ENCODE peak calls at places on chromosomes 5 and 9, in four cellular contexts. One of them, this sample, is unnamed.

GRCh38 chr5:142811840-142812557 is 41.8 kb downstream of the ARHGAP26 start:
- DNase-seq in tibial artery: no peak
- DNase-seq in CD4-positive, alpha-beta memory T cell: no peak
- DNase-seq in C1 segment of cervical spinal cord: no peak
- DNase-seq in this sample: no peak

GRCh38 chr5:9351535-9351934 is 194.3 kb downstream of the SEMA5A start:
- DNase-seq in CD4-positive, alpha-beta memory T cell: no peak
- DNase-seq in tibial artery: no peak
- DNase-seq in C1 segment of cervical spinal cord: no peak
- DNase-seq in this sample: no peak

GRCh38 chr9:133584167-133584558 is 25.0 kb downstream of the FAM163B start:
- DNase-seq in C1 segment of cervical spinal cord: no peak
- DNase-seq in tibial artery: no peak
- DNase-seq in CD4-positive, alpha-beta memory T cell: no peak
- DNase-seq in this sample: no peak

GRCh38 chr9:110578896-110579752 is at the start of gene SVEP1:
- DNase-seq in CD4-positive, alpha-beta memory T cell: no peak
- DNase-seq in tibial artery: peak; percentile 71
- DNase-seq in C1 segment of cervical spinal cord: peak; percentile 13
- DNase-seq in this sample: peak; percentile 72

GRCh38 chr9:78909566-78909965 is 612.6 kb downstream of the PSAT1 start:
- DNase-seq in C1 segment of cervical spinal cord: no peak
- DNase-seq in CD4-positive, alpha-beta memory T cell: no peak
- DNase-seq in tibial artery: no peak
- DNase-seq in this sample: no peak

GRCh38 chr9:12812710-12813109 is 37.9 kb downstream of the LURAP1L start:
- DNase-seq in CD4-positive, alpha-beta memory T cell: no peak
- DNase-seq in tibial artery: no peak
- DNase-seq in C1 segment of cervical spinal cord: no peak
- DNase-seq in this sample: no peak

GRCh38 chr5:163867324-163867723 is 361.9 kb downstream of the MAT2B start:
- DNase-seq in C1 segment of cervical spinal cord: no peak
- DNase-seq in CD4-positive, alpha-beta memory T cell: no peak
- DNase-seq in tibial artery: no peak
- DNase-seq in this sample: no peak

GRCh38 chr9:28678097-28678496 is 1104.8 kb upstream of the C9orf72 start:
- DNase-seq in C1 segment of cervical spinal cord: no peak
- DNase-seq in tibial artery: no peak
- DNase-seq in CD4-positive, alpha-beta memory T cell: no peak
- DNase-seq in this sample: no peak

GRCh38 chr5:132471944-132472343 is 18.6 kb downstream of the IRF1 start:
- DNase-seq in tibial artery: peak; percentile 48
- DNase-seq in C1 segment of cervical spinal cord: no peak
- DNase-seq in CD4-positive, alpha-beta memory T cell: peak; percentile 50
- DNase-seq in this sample: peak; percentile 12

This sample was measured in sciatic nerve.